ENCODE peak calls at places on chromosomes 16 and 17, in eight cellular contexts. One of them, this sample, is unnamed.

GRCh38 chr16:11903906-11904305 is 11.8 kb downstream of the GSPT1 start:
- DNase-seq in lung: no peak
- DNase-seq in dermis microvascular lymphatic vessel endothelial cell: no peak
- DNase-seq in left colon: no peak
- DNase-seq in NCI-H1417: no peak
- DNase-seq in transverse colon: no peak
- DNase-seq in CD8-positive, alpha-beta T cell: no peak
- DNase-seq in EL: no peak
- DNase-seq in this sample: no peak

GRCh38 chr17:36755586-36755985 is 154.2 kb downstream of the MRM1 start:
- DNase-seq in CD8-positive, alpha-beta T cell: peak; percentile 52
- DNase-seq in lung: peak; percentile 31
- DNase-seq in EL: peak; percentile 8
- DNase-seq in dermis microvascular lymphatic vessel endothelial cell: peak; percentile 23
- DNase-seq in transverse colon: peak; percentile 67
- DNase-seq in NCI-H1417: peak; percentile 38
- DNase-seq in left colon: peak; percentile 81
- DNase-seq in this sample: peak; percentile 54

GRCh38 chr17:72270530-72270929 is 149.7 kb downstream of the SOX9 start:
- DNase-seq in transverse colon: no peak
- DNase-seq in left colon: no peak
- DNase-seq in EL: peak; percentile 79
- DNase-seq in NCI-H1417: peak; percentile 38
- DNase-seq in CD8-positive, alpha-beta T cell: no peak
- DNase-seq in lung: peak; percentile 48
- DNase-seq in dermis microvascular lymphatic vessel endothelial cell: no peak
- DNase-seq in this sample: peak; percentile 83

GRCh38 chr17:39694593-39694992 is 5.3 kb upstream of the ERBB2 start:
- DNase-seq in NCI-H1417: no peak
- DNase-seq in CD8-positive, alpha-beta T cell: no peak
- DNase-seq in EL: no peak
- DNase-seq in left colon: no peak
- DNase-seq in lung: no peak
- DNase-seq in transverse colon: no peak
- DNase-seq in dermis microvascular lymphatic vessel endothelial cell: no peak
- DNase-seq in this sample: no peak

GRCh38 chr16:88534731-88535141 is 35.5 kb upstream of the ZC3H18 start:
- DNase-seq in CD8-positive, alpha-beta T cell: peak; percentile 66
- DNase-seq in lung: no peak
- DNase-seq in transverse colon: peak; percentile 65
- DNase-seq in NCI-H1417: no peak
- DNase-seq in left colon: peak; percentile 70
- DNase-seq in dermis microvascular lymphatic vessel endothelial cell: peak; percentile 41
- DNase-seq in EL: no peak
- DNase-seq in this sample: no peak

GRCh38 chr16:67356372-67356771 is 29.8 kb downstream of the LRRC36 start:
- DNase-seq in NCI-H1417: peak; percentile 21
- DNase-seq in lung: no peak
- DNase-seq in transverse colon: no peak
- DNase-seq in EL: no peak
- DNase-seq in CD8-positive, alpha-beta T cell: no peak
- DNase-seq in dermis microvascular lymphatic vessel endothelial cell: no peak
- DNase-seq in left colon: no peak
- DNase-seq in this sample: no peak

GRCh38 chr16:66952430-66953139 is 8.5 kb upstream of the CES3 start:
- DNase-seq in left colon: no peak
- DNase-seq in EL: no peak
- DNase-seq in NCI-H1417: no peak
- DNase-seq in lung: no peak
- DNase-seq in CD8-positive, alpha-beta T cell: no peak
- DNase-seq in transverse colon: no peak
- DNase-seq in dermis microvascular lymphatic vessel endothelial cell: no peak
- DNase-seq in this sample: no peak

GRCh38 chr16:1299868-1300203 is 9.6 kb upstream of the UBE2I start:
- DNase-seq in left colon: no peak
- DNase-seq in lung: no peak
- DNase-seq in transverse colon: no peak
- DNase-seq in NCI-H1417: no peak
- DNase-seq in EL: no peak
- DNase-seq in dermis microvascular lymphatic vessel endothelial cell: no peak
- DNase-seq in CD8-positive, alpha-beta T cell: no peak
- DNase-seq in this sample: no peak

GRCh38 chr16:72092832-72093447 is 480 bp downstream of the TXNL4B start:
- DNase-seq in left colon: peak; percentile 26
- DNase-seq in NCI-H1417: no peak
- DNase-seq in CD8-positive, alpha-beta T cell: no peak
- DNase-seq in EL: peak; percentile 78
- DNase-seq in dermis microvascular lymphatic vessel endothelial cell: peak; percentile 68
- DNase-seq in transverse colon: no peak
- DNase-seq in lung: no peak
- DNase-seq in this sample: peak; percentile 58

GRCh38 chr17:43753488-43754129 is 5.0 kb downstream of the SOST start:
- DNase-seq in transverse colon: no peak
- DNase-seq in dermis microvascular lymphatic vessel endothelial cell: no peak
- DNase-seq in NCI-H1417: no peak
- DNase-seq in EL: peak; percentile 32
- DNase-seq in lung: no peak
- DNase-seq in CD8-positive, alpha-beta T cell: no peak
- DNase-seq in left colon: no peak
- DNase-seq in this sample: no peak

GRCh38 chr17:59525668-59526067 is 39.7 kb upstream of the DHX40 start:
- DNase-seq in lung: no peak
- DNase-seq in dermis microvascular lymphatic vessel endothelial cell: no peak
- DNase-seq in CD8-positive, alpha-beta T cell: no peak
- DNase-seq in left colon: no peak
- DNase-seq in transverse colon: no peak
- DNase-seq in EL: no peak
- DNase-seq in NCI-H1417: no peak
- DNase-seq in this sample: no peak

GRCh38 chr16:69559164-69559563 is 6.6 kb upstream of the NFAT5 start:
- DNase-seq in lung: no peak
- DNase-seq in CD8-positive, alpha-beta T cell: no peak
- DNase-seq in left colon: no peak
- DNase-seq in transverse colon: no peak
- DNase-seq in EL: no peak
- DNase-seq in NCI-H1417: no peak
- DNase-seq in dermis microvascular lymphatic vessel endothelial cell: no peak
- DNase-seq in this sample: no peak

GRCh38 chr17:75542728-75543336 is 17.3 kb downstream of the LLGL2 start:
- DNase-seq in CD8-positive, alpha-beta T cell: no peak
- DNase-seq in dermis microvascular lymphatic vessel endothelial cell: no peak
- DNase-seq in transverse colon: peak; percentile 42
- DNase-seq in left colon: peak; percentile 55
- DNase-seq in NCI-H1417: no peak
- DNase-seq in lung: no peak
- DNase-seq in EL: no peak
- DNase-seq in this sample: peak; percentile 32

GRCh38 chr17:55783684-55784245 is 32.9 kb downstream of the PCTP start:
- DNase-seq in lung: peak; percentile 59
- DNase-seq in EL: peak; percentile 51
- DNase-seq in left colon: peak; percentile 26
- DNase-seq in transverse colon: peak; percentile 46
- DNase-seq in CD8-positive, alpha-beta T cell: no peak
- DNase-seq in dermis microvascular lymphatic vessel endothelial cell: peak; percentile 92
- DNase-seq in NCI-H1417: no peak
- DNase-seq in this sample: no peak

GRCh38 chr17:55764610-55765009 is 13.8 kb downstream of the PCTP start:
- DNase-seq in dermis microvascular lymphatic vessel endothelial cell: no peak
- DNase-seq in NCI-H1417: no peak
- DNase-seq in EL: no peak
- DNase-seq in transverse colon: no peak
- DNase-seq in CD8-positive, alpha-beta T cell: no peak
- DNase-seq in left colon: no peak
- DNase-seq in lung: no peak
- DNase-seq in this sample: no peak

GRCh38 chr16:22815863-22816262 is 1.9 kb downstream of the HS3ST2 start:
- DNase-seq in CD8-positive, alpha-beta T cell: no peak
- DNase-seq in EL: no peak
- DNase-seq in NCI-H1417: no peak
- DNase-seq in lung: no peak
- DNase-seq in left colon: no peak
- DNase-seq in transverse colon: no peak
- DNase-seq in dermis microvascular lymphatic vessel endothelial cell: no peak
- DNase-seq in this sample: no peak

GRCh38 chr16:71807905-71808592 is 585 bp downstream of the AP1G1 start:
- DNase-seq in dermis microvascular lymphatic vessel endothelial cell: peak; percentile 54
- DNase-seq in lung: no peak
- DNase-seq in CD8-positive, alpha-beta T cell: no peak
- DNase-seq in left colon: peak; percentile 55
- DNase-seq in transverse colon: peak; percentile 47
- DNase-seq in EL: peak; percentile 42
- DNase-seq in NCI-H1417: peak; percentile 48
- DNase-seq in this sample: peak; percentile 60

GRCh38 chr17:34758316-34758715 is 178.9 kb downstream of the TMEM132E start:
- DNase-seq in CD8-positive, alpha-beta T cell: no peak
- DNase-seq in NCI-H1417: no peak
- DNase-seq in EL: no peak
- DNase-seq in left colon: no peak
- DNase-seq in transverse colon: no peak
- DNase-seq in lung: no peak
- DNase-seq in dermis microvascular lymphatic vessel endothelial cell: no peak
- DNase-seq in this sample: no peak

GRCh38 chr17:53490447-53490968 is 332.2 kb upstream of the KIF2B start:
- DNase-seq in lung: no peak
- DNase-seq in dermis microvascular lymphatic vessel endothelial cell: no peak
- DNase-seq in EL: peak; percentile 31
- DNase-seq in CD8-positive, alpha-beta T cell: no peak
- DNase-seq in transverse colon: no peak
- DNase-seq in NCI-H1417: no peak
- DNase-seq in left colon: no peak
- DNase-seq in this sample: peak; percentile 4